ENCODE peak calls at places on chromosomes 11 and 22, in seven cellular contexts. One of them, this sample, is unnamed.

GRCh38 chr11:67252831-67253239 is 13.4 kb upstream of the GRK2 start:
- DNase-seq in neural crest cell: no peak
- DNase-seq in HT-29: peak; percentile 58
- DNase-seq in NCI-H774: no peak
- DNase-seq in mesothelial cell of epicardium: no peak
- DNase-seq in LHCN-M2: peak; percentile 44
- DNase-seq in RWPE1: no peak
- DNase-seq in this sample: no peak

GRCh38 chr22:43433904-43434600 is 22.2 kb downstream of the MPPED1 start:
- DNase-seq in RWPE1: no peak
- DNase-seq in neural crest cell: no peak
- DNase-seq in LHCN-M2: no peak
- DNase-seq in mesothelial cell of epicardium: no peak
- DNase-seq in NCI-H774: no peak
- DNase-seq in HT-29: no peak
- DNase-seq in this sample: no peak

GRCh38 chr11:109026891-109027489 is 362.1 kb downstream of the DDX10 start:
- DNase-seq in NCI-H774: no peak
- DNase-seq in LHCN-M2: peak; percentile 75
- DNase-seq in neural crest cell: no peak
- DNase-seq in mesothelial cell of epicardium: no peak
- DNase-seq in HT-29: no peak
- DNase-seq in RWPE1: no peak
- DNase-seq in this sample: no peak

GRCh38 chr11:128180446-128181089 is 406.8 kb downstream of the ETS1 start:
- DNase-seq in LHCN-M2: peak; percentile 85
- DNase-seq in HT-29: no peak
- DNase-seq in mesothelial cell of epicardium: no peak
- DNase-seq in NCI-H774: peak; percentile 32
- DNase-seq in neural crest cell: no peak
- DNase-seq in RWPE1: peak; percentile 83
- DNase-seq in this sample: no peak

GRCh38 chr22:41382098-41382578 is 396 bp downstream of the TEF start:
- DNase-seq in neural crest cell: peak; percentile 69
- DNase-seq in RWPE1: peak; percentile 57
- DNase-seq in NCI-H774: no peak
- DNase-seq in LHCN-M2: no peak
- DNase-seq in HT-29: peak; percentile 25
- DNase-seq in mesothelial cell of epicardium: peak; percentile 64
- DNase-seq in this sample: peak; percentile 77

GRCh38 chr11:116871248-116871647 is 33.8 kb upstream of the APOA1 start:
- DNase-seq in LHCN-M2: peak; percentile 96
- DNase-seq in neural crest cell: no peak
- DNase-seq in HT-29: no peak
- DNase-seq in mesothelial cell of epicardium: no peak
- DNase-seq in RWPE1: peak; percentile 32
- DNase-seq in NCI-H774: no peak
- DNase-seq in this sample: no peak

GRCh38 chr22:48440673-48441552 is 1386.8 kb downstream of the BRD1 start:
- DNase-seq in RWPE1: no peak
- DNase-seq in neural crest cell: no peak
- DNase-seq in LHCN-M2: no peak
- DNase-seq in HT-29: no peak
- DNase-seq in NCI-H774: no peak
- DNase-seq in mesothelial cell of epicardium: no peak
- DNase-seq in this sample: no peak

GRCh38 chr11:73197348-73197747 is 20.7 kb upstream of the P2RY2 start:
- DNase-seq in HT-29: no peak
- DNase-seq in LHCN-M2: no peak
- DNase-seq in NCI-H774: no peak
- DNase-seq in neural crest cell: no peak
- DNase-seq in RWPE1: no peak
- DNase-seq in mesothelial cell of epicardium: no peak
- DNase-seq in this sample: peak; percentile 71

GRCh38 chr11:130161441-130161840 is 1.9 kb downstream of the ST14 start:
- DNase-seq in RWPE1: no peak
- DNase-seq in HT-29: no peak
- DNase-seq in mesothelial cell of epicardium: no peak
- DNase-seq in neural crest cell: no peak
- DNase-seq in LHCN-M2: no peak
- DNase-seq in NCI-H774: no peak
- DNase-seq in this sample: no peak

GRCh38 chr11:28090052-28090749 is 17.8 kb downstream of the KIF18A start:
- DNase-seq in NCI-H774: no peak
- DNase-seq in RWPE1: no peak
- DNase-seq in LHCN-M2: no peak
- DNase-seq in HT-29: no peak
- DNase-seq in mesothelial cell of epicardium: no peak
- DNase-seq in neural crest cell: no peak
- DNase-seq in this sample: no peak

GRCh38 chr11:2577071-2578005 is 122.5 kb downstream of the KCNQ1OT1 start:
- DNase-seq in LHCN-M2: no peak
- DNase-seq in NCI-H774: no peak
- DNase-seq in RWPE1: no peak
- DNase-seq in mesothelial cell of epicardium: peak; percentile 15
- DNase-seq in HT-29: no peak
- DNase-seq in neural crest cell: no peak
- DNase-seq in this sample: no peak

GRCh38 chr11:71214553-71215371 is 37.6 kb downstream of the SHANK2 start:
- DNase-seq in NCI-H774: no peak
- DNase-seq in mesothelial cell of epicardium: no peak
- DNase-seq in RWPE1: no peak
- DNase-seq in neural crest cell: no peak
- DNase-seq in HT-29: no peak
- DNase-seq in LHCN-M2: no peak
- DNase-seq in this sample: no peak

GRCh38 chr11:7527029-7527428 is 13.2 kb downstream of the PPFIBP2 start:
- DNase-seq in HT-29: no peak
- DNase-seq in neural crest cell: no peak
- DNase-seq in RWPE1: no peak
- DNase-seq in NCI-H774: no peak
- DNase-seq in LHCN-M2: no peak
- DNase-seq in mesothelial cell of epicardium: no peak
- DNase-seq in this sample: no peak

GRCh38 chr22:48635825-48636224 is 1191.8 kb downstream of the BRD1 start:
- DNase-seq in RWPE1: no peak
- DNase-seq in HT-29: peak; percentile 71
- DNase-seq in mesothelial cell of epicardium: no peak
- DNase-seq in neural crest cell: no peak
- DNase-seq in NCI-H774: no peak
- DNase-seq in LHCN-M2: no peak
- DNase-seq in this sample: peak; percentile 28

GRCh38 chr11:67002297-67002913 is 20.5 kb upstream of the SYT12 start:
- DNase-seq in NCI-H774: no peak
- DNase-seq in HT-29: no peak
- DNase-seq in neural crest cell: peak; percentile 30
- DNase-seq in mesothelial cell of epicardium: no peak
- DNase-seq in LHCN-M2: no peak
- DNase-seq in RWPE1: no peak
- DNase-seq in this sample: no peak

GRCh38 chr11:66207816-66208215 is 60.6 kb upstream of the RAB1B start:
- DNase-seq in NCI-H774: no peak
- DNase-seq in LHCN-M2: no peak
- DNase-seq in HT-29: no peak
- DNase-seq in RWPE1: no peak
- DNase-seq in neural crest cell: no peak
- DNase-seq in mesothelial cell of epicardium: no peak
- DNase-seq in this sample: no peak

GRCh38 chr11:431921-432320 is 9.9 kb downstream of the ANO9 start:
- DNase-seq in HT-29: no peak
- DNase-seq in mesothelial cell of epicardium: no peak
- DNase-seq in neural crest cell: no peak
- DNase-seq in RWPE1: no peak
- DNase-seq in LHCN-M2: no peak
- DNase-seq in NCI-H774: no peak
- DNase-seq in this sample: no peak